ENCODE peak calls at places on chromosomes 16 and 17, in four cellular contexts. One of them, this sample, is unnamed.

GRCh38 chr16:47047804-47048203 is 74.3 kb upstream of the DNAJA2 start:
- DNase-seq in H9: no peak
- DNase-seq in H1: no peak
- DNase-seq in IMR-90: no peak
- DNase-seq in this sample: no peak

GRCh38 chr16:2707368-2708289 is 12.4 kb downstream of the PRSS27 start:
- DNase-seq in IMR-90: no peak
- DNase-seq in H1: no peak
- DNase-seq in H9: no peak
- DNase-seq in this sample: no peak

GRCh38 chr17:2695961-2696760 is 15.4 kb downstream of the CLUH start:
- DNase-seq in IMR-90: no peak
- DNase-seq in H1: no peak
- DNase-seq in H9: no peak
- DNase-seq in this sample: no peak

GRCh38 chr17:64635647-64636305 is 26.3 kb downstream of the SMURF2 start:
- DNase-seq in IMR-90: peak; percentile 88
- DNase-seq in H9: no peak
- DNase-seq in H1: no peak
- DNase-seq in this sample: no peak

GRCh38 chr17:2949469-2950044 is 113.8 kb downstream of the OR1D5 start:
- DNase-seq in H1: no peak
- DNase-seq in IMR-90: peak; percentile 49
- DNase-seq in H9: peak; percentile 22
- DNase-seq in this sample: no peak

GRCh38 chr17:83119987-83120864 is 40.8 kb downstream of the METRNL start:
- DNase-seq in IMR-90: no peak
- DNase-seq in H9: no peak
- DNase-seq in H1: no peak
- DNase-seq in this sample: peak; percentile 31

GRCh38 chr17:4017377-4017776 is 53.1 kb upstream of the ATP2A3 start:
- DNase-seq in H1: peak; percentile 61
- DNase-seq in IMR-90: no peak
- DNase-seq in H9: no peak
- DNase-seq in this sample: no peak

GRCh38 chr16:20933589-20933988 is 33.0 kb downstream of the LYRM1 start:
- DNase-seq in IMR-90: no peak
- DNase-seq in H1: no peak
- DNase-seq in H9: no peak
- DNase-seq in this sample: no peak

GRCh38 chr16:1678500-1679098 is 520 bp downstream of the JPT2 start:
- DNase-seq in H1: no peak
- DNase-seq in H9: no peak
- DNase-seq in IMR-90: peak; percentile 24
- DNase-seq in this sample: peak; percentile 49

GRCh38 chr17:75287221-75287620 is 2.0 kb downstream of the SLC25A19 start:
- DNase-seq in H1: no peak
- DNase-seq in IMR-90: no peak
- DNase-seq in H9: no peak
- DNase-seq in this sample: no peak

GRCh38 chr16:63422633-63423032 is 1386.4 kb upstream of the CDH8 start:
- DNase-seq in IMR-90: no peak
- DNase-seq in H1: no peak
- DNase-seq in H9: no peak
- DNase-seq in this sample: no peak

GRCh38 chr16:67336646-67337045 is 10.0 kb downstream of the LRRC36 start:
- DNase-seq in H9: no peak
- DNase-seq in H1: no peak
- DNase-seq in IMR-90: no peak
- DNase-seq in this sample: no peak

GRCh38 chr16:82038941-82039340 is 3.9 kb downstream of the HSD17B2 start:
- DNase-seq in H1: no peak
- DNase-seq in H9: no peak
- DNase-seq in IMR-90: no peak
- DNase-seq in this sample: no peak

GRCh38 chr17:65573283-65573603 is 11.8 kb upstream of the AXIN2 start:
- DNase-seq in H1: peak; percentile 78
- DNase-seq in H9: no peak
- DNase-seq in IMR-90: no peak
- DNase-seq in this sample: no peak

GRCh38 chr16:68406458-68407041 is 41.8 kb downstream of the SMPD3 start:
- DNase-seq in H9: no peak
- DNase-seq in H1: no peak
- DNase-seq in IMR-90: peak; percentile 54
- DNase-seq in this sample: no peak

GRCh38 chr17:81514735-81515529 is 2.3 kb upstream of the ACTG1 start:
- DNase-seq in H1: peak; percentile 88
- DNase-seq in IMR-90: peak; percentile 82
- DNase-seq in H9: peak; percentile 85
- DNase-seq in this sample: peak; percentile 88

GRCh38 chr17:81032641-81033422 is 2.1 kb upstream of the BAIAP2 start:
- DNase-seq in H1: no peak
- DNase-seq in IMR-90: no peak
- DNase-seq in H9: no peak
- DNase-seq in this sample: no peak

GRCh38 chr16:503150-504071 is 24.1 kb upstream of the CAPN15 start:
- DNase-seq in H1: no peak
- DNase-seq in H9: no peak
- DNase-seq in IMR-90: no peak
- DNase-seq in this sample: no peak

GRCh38 chr17:33506889-33507650 is 214.0 kb upstream of the ASIC2 start:
- DNase-seq in H1: no peak
- DNase-seq in IMR-90: no peak
- DNase-seq in H9: no peak
- DNase-seq in this sample: peak; percentile 41

GRCh38 chr17:43368740-43369506 is 29.9 kb upstream of the ARL4D start:
- DNase-seq in IMR-90: peak; percentile 70
- DNase-seq in H1: peak; percentile 88
- DNase-seq in H9: peak; percentile 95
- DNase-seq in this sample: peak; percentile 94

GRCh38 chr17:4944163-4944553 is 4.1 kb downstream of the RNF167 start:
- DNase-seq in IMR-90: no peak
- DNase-seq in H9: peak; percentile 42
- DNase-seq in H1: no peak
- DNase-seq in this sample: peak; percentile 27

DNA sequence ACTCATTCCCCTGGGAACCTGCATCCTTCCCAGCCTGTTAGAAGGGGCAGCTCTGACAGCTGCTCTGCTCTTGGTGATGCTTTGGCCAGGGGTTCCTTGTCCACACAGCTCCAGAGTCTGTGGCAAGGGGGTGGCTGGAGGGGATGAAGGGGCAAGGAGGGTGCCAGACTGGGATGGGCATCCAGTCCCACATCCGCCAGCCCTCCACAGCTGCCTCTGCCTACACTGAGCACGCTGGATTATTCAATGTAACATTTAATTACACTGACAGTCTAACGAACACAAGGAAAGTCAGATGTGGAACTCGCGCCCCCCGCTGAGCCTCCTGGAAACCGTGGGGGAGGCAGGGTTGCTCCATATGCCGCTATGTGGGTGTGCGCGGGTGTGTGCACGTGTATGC is 101.1 kb downstream of the C16orf78 start:
- DNase-seq in H1: no peak
- DNase-seq in H9: no peak
- DNase-seq in IMR-90: no peak
- DNase-seq in this sample: no peak
- H3K23ac ChIP-seq in H1: no peak overlapping the region
- H3K23ac ChIP-seq in H9: no peak overlapping the region
- H3K23ac ChIP-seq in IMR-90: no peak overlapping the region
- H3K23ac ChIP-seq in this sample: no peak overlapping the region

GRCh38 chr17:77593081-77593480 is 365.4 kb upstream of the TNRC6C start:
- DNase-seq in H9: no peak
- DNase-seq in IMR-90: no peak
- DNase-seq in H1: no peak
- DNase-seq in this sample: no peak

GRCh38 chr17:77596491-77597420 is 361.7 kb upstream of the TNRC6C start:
- DNase-seq in H9: peak; percentile 30
- DNase-seq in IMR-90: no peak
- DNase-seq in H1: no peak
- DNase-seq in this sample: no peak

GRCh38 chr17:77594416-77595209 is 363.9 kb upstream of the TNRC6C start:
- DNase-seq in H9: peak; percentile 24
- DNase-seq in IMR-90: no peak
- DNase-seq in H1: no peak
- DNase-seq in this sample: no peak

GRCh38 chr17:77592503-77592902 is 366.0 kb upstream of the TNRC6C start:
- DNase-seq in IMR-90: no peak
- DNase-seq in H9: no peak
- DNase-seq in H1: no peak
- DNase-seq in this sample: no peak

DNA sequence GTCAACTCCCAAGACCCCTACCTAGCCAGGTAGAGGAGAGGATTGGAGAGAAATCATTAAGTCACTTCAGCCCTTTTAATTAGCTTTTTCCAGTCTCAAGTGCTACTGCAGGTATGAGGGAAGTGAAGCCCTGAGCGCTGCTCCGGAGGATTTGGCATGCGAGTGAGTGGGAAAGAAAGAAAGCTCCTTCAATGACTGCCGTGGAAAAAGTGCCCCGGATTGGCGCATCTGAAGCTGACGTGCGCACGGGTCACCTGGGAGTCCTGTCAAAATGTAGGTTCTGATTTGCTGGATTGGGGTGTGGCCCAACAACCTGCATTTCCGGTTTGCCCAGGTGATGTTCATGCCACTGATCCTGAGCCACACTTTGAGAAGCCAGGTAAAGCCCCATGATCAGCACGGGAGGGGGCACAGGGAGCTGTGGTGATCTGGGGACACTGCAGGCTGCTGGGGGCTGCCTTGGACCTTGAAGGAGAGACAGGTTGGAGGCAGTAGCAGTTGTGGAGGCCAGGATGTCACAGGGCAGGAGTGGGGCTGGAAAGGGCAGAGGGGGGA is 367.2 kb upstream of the TNRC6C start:
- DNase-seq in IMR-90: no peak
- DNase-seq in H9: peak; percentile 29
- DNase-seq in H1: no peak
- DNase-seq in this sample: no peak
- H4K5ac ChIP-seq in IMR-90: no peak overlapping the region
- H4K5ac ChIP-seq in H9: no peak overlapping the region
- H4K5ac ChIP-seq in H1: no peak overlapping the region
- H4K5ac ChIP-seq in this sample: no peak overlapping the region

GRCh38 chr16:65909310-65910050 is 457.0 kb upstream of the CDH5 start:
- DNase-seq in H1: no peak
- DNase-seq in H9: no peak
- DNase-seq in IMR-90: no peak
- DNase-seq in this sample: no peak
- H2BK5ac ChIP-seq in H1: no peak overlapping the region
- H2BK5ac ChIP-seq in H9: no peak overlapping the region
- H2BK5ac ChIP-seq in IMR-90: no peak overlapping the region
- H2BK5ac ChIP-seq in this sample: no peak overlapping the region

GRCh38 chr16:87849419-87850008 is 19.8 kb downstream of the SLC7A5 start:
- DNase-seq in H9: no peak
- DNase-seq in IMR-90: no peak
- DNase-seq in H1: no peak
- DNase-seq in this sample: no peak

GRCh38 chr16:87853411-87854052 is 15.8 kb downstream of the SLC7A5 start:
- DNase-seq in H1: peak; percentile 92
- DNase-seq in H9: peak; percentile 88
- DNase-seq in IMR-90: peak; percentile 90
- DNase-seq in this sample: peak; percentile 96

GRCh38 chr16:87851141-87851587 is 18.1 kb downstream of the SLC7A5 start:
- DNase-seq in H9: no peak
- DNase-seq in H1: no peak
- DNase-seq in IMR-90: no peak
- DNase-seq in this sample: peak; percentile 51

GRCh38 chr16:87850009-87851006 is 19.0 kb downstream of the SLC7A5 start:
- DNase-seq in IMR-90: peak; percentile 31
- DNase-seq in H9: peak; percentile 86
- DNase-seq in H1: peak; percentile 94
- DNase-seq in this sample: peak; percentile 73

DNA sequence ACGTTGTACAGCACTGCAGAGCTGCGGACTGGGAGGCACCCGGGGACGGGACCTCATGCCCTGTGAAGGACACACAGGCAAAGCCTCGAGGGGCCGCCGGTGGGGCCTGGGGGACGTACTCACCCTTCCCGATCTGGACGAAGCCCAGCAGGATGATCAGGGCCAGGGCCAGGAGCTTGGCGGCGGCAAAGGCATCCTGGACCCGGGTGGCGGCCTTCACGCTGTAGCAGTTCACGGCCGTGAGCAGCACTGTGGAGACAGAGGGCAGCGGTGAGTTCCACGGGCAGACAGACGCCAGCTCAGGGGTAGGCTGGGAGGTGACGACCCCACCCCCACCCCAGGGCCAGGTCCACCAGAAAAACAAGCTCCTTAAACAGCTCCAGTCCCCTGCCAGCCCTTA is 17.7 kb downstream of the SLC7A5 start:
- DNase-seq in IMR-90: no peak
- DNase-seq in H1: peak; percentile 55
- DNase-seq in H9: no peak
- DNase-seq in this sample: peak; percentile 75
- H3K23ac ChIP-seq in IMR-90: no peak overlapping the region
- H3K23ac ChIP-seq in H1: no peak overlapping the region
- H3K23ac ChIP-seq in H9: no peak overlapping the region
- H3K23ac ChIP-seq in this sample: no peak overlapping the region

This sample was measured in mesendoderm.